ENCODE peak calls at places on chromosomes 11 and 22, in seven cellular contexts. U, D, Y, H, N, S and M are unnamed samples.

GRCh38 chr11:7278314-7278917 is 26.7 kb downstream of the SYT9 start:
- DNase-seq in U (peak), D (no peak), Y (peak), H (no peak), N (peak), S (peak), M (peak)

GRCh38 chr11:107567739-107568335 is 2.3 kb upstream of the ALKBH8 start:
- DNase-seq in U (peak), D (no peak), Y (peak), H (no peak), N (no peak), S (no peak), M (no peak)

GRCh38 chr22:19290400-19291217 is 910 bp downstream of the CLTCL1 start:
- DNase-seq in U (no peak), D (no peak), Y (no peak), H (no peak), N (no peak), S (no peak), M (no peak)

GRCh38 chr11:104254347-104254746 is 90.4 kb upstream of the PDGFD start:
- DNase-seq in U (peak), D (peak), Y (peak), H (no peak), N (no peak), S (peak), M (peak)

GRCh38 chr11:22459053-22459452 is 120.9 kb downstream of the SLC17A6 start:
- DNase-seq in U (no peak), D (no peak), Y (peak), H (no peak), N (no peak), S (peak), M (no peak)

GRCh38 chr22:46297151-46297819 is 615 bp downstream of the GTSE1 start:
- DNase-seq in U (peak), D (peak), Y (peak), H (no peak), N (no peak), S (peak), M (no peak)

GRCh38 chr11:7573558-7574296 is 59.9 kb downstream of the PPFIBP2 start:
- DNase-seq in U (no peak), D (peak), Y (no peak), H (no peak), N (no peak), S (no peak), M (no peak)

GRCh38 chr11:39786682-39787081 is 1672.8 kb downstream of the LRRC4C start:
- DNase-seq in U (no peak), D (no peak), Y (no peak), H (no peak), N (no peak), S (no peak), M (no peak)

GRCh38 chr22:38412435-38413084 is 42.4 kb downstream of the KCNJ4 start:
- DNase-seq in U (peak), D (peak), Y (no peak), H (peak), N (no peak), S (no peak), M (peak)

GRCh38 chr11:117668291-117668690 is 128.7 kb downstream of the DSCAML1 start:
- DNase-seq in U (no peak), D (no peak), Y (no peak), H (no peak), N (no peak), S (no peak), M (no peak)

GRCh38 chr11:11660351-11660750 is 38.5 kb upstream of the GALNT18 start:
- DNase-seq in U (no peak), D (no peak), Y (no peak), H (no peak), N (no peak), S (no peak), M (no peak)

GRCh38 chr11:11657101-11657935 is 35.5 kb upstream of the GALNT18 start:
- DNase-seq in U (no peak), D (no peak), Y (no peak), H (no peak), N (no peak), S (no peak), M (no peak)

GRCh38 chr11:11662578-11662977 is 40.8 kb upstream of the GALNT18 start:
- DNase-seq in U (no peak), D (no peak), Y (no peak), H (no peak), N (no peak), S (no peak), M (no peak)

GRCh38 chr11:11661356-11662040 is 39.7 kb upstream of the GALNT18 start:
- DNase-seq in U (no peak), D (no peak), Y (no peak), H (no peak), N (no peak), S (no peak), M (no peak)

GRCh38 chr11:11659567-11660341 is 37.9 kb upstream of the GALNT18 start:
- DNase-seq in U (no peak), D (no peak), Y (no peak), H (no peak), N (no peak), S (no peak), M (no peak)
- TF ChIP-seq CTCF in U (peak), D (no peak), Y (no peak), H (no peak), N (no peak), S (no peak), M (no peak)

DNA sequence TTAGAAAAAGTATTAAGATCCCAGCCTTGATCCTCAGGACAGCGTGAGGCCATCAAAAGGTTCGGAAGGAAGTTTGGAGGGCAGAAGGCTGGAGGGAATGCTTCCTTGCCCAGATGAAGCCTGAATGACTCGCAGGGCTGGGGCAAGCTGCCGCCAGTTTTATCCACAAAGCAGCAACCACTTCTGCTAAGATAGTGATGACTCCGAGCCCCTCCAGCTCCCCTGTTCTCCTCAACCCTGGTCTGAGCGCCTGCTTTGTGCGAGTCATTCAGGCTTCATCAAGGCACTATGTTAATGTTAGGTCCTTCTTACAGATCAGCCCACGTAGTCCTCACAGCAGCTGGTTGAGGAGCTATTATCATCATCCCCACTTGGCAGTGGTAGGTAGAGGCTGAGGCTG is 158.8 kb downstream of the COMMD9 start:
- DNase-seq in U (no peak), D (no peak), Y (no peak), H (no peak), N (no peak), S (peak), M (no peak)
- TF ChIP-seq CTCF in U (no peak), D (no peak), Y (no peak), H (no peak), N (no peak), S (no peak), M (no peak)

GRCh38 chr11:16815047-16815767 is 76.8 kb downstream of the C11orf58 start:
- DNase-seq in U (no peak), D (peak), Y (peak), H (peak), N (peak), S (peak), M (no peak)
- TF ChIP-seq CTCF in U (no peak), D (no peak), Y (no peak), H (no peak), N (no peak), S (no peak), M (no peak)

GRCh38 chr11:1825039-1825740 is 9.6 kb upstream of the SYT8 start:
- DNase-seq in U (peak), D (peak), Y (peak), H (peak), N (no peak), S (no peak), M (peak)
- TF ChIP-seq CTCF in U (peak), D (peak), Y (peak), H (no peak), N (no peak), S (no peak), M (peak)

GRCh38 chr11:124839051-124839971 is 25.9 kb upstream of the ROBO3 start:
- DNase-seq in U (no peak), D (no peak), Y (no peak), H (no peak), N (no peak), S (no peak), M (peak)

GRCh38 chr11:124834526-124835190 is 30.6 kb upstream of the ROBO3 start:
- DNase-seq in U (no peak), D (no peak), Y (no peak), H (no peak), N (no peak), S (no peak), M (no peak)

GRCh38 chr11:124839972-124840621 is 25.1 kb upstream of the ROBO3 start:
- DNase-seq in U (no peak), D (no peak), Y (no peak), H (no peak), N (no peak), S (no peak), M (peak)

GRCh38 chr11:124835918-124836317 is 29.3 kb upstream of the ROBO3 start:
- DNase-seq in U (no peak), D (no peak), Y (no peak), H (no peak), N (no peak), S (no peak), M (no peak)

GRCh38 chr11:124837491-124837856 is 27.8 kb upstream of the ROBO3 start:
- DNase-seq in U (peak), D (peak), Y (peak), H (no peak), N (peak), S (peak), M (peak)
- TF ChIP-seq CTCF in U (peak), D (no peak), Y (peak), H (no peak), N (peak), S (peak), M (peak)

GRCh38 chr22:23714596-23715588 is 24.1 kb downstream of the RGL4 start:
- DNase-seq in U (no peak), D (no peak), Y (no peak), H (no peak), N (no peak), S (no peak), M (no peak)

GRCh38 chr22:23718371-23719165 is 27.8 kb downstream of the RGL4 start:
- DNase-seq in U (no peak), D (peak), Y (no peak), H (no peak), N (no peak), S (no peak), M (no peak)

GRCh38 chr22:23715811-23716355 is 25.1 kb downstream of the RGL4 start:
- DNase-seq in U (no peak), D (no peak), Y (peak), H (no peak), N (no peak), S (peak), M (no peak)

GRCh38 chr22:23713696-23714595 is 23.1 kb downstream of the RGL4 start:
- DNase-seq in U (no peak), D (no peak), Y (no peak), H (no peak), N (no peak), S (no peak), M (no peak)

DNA sequence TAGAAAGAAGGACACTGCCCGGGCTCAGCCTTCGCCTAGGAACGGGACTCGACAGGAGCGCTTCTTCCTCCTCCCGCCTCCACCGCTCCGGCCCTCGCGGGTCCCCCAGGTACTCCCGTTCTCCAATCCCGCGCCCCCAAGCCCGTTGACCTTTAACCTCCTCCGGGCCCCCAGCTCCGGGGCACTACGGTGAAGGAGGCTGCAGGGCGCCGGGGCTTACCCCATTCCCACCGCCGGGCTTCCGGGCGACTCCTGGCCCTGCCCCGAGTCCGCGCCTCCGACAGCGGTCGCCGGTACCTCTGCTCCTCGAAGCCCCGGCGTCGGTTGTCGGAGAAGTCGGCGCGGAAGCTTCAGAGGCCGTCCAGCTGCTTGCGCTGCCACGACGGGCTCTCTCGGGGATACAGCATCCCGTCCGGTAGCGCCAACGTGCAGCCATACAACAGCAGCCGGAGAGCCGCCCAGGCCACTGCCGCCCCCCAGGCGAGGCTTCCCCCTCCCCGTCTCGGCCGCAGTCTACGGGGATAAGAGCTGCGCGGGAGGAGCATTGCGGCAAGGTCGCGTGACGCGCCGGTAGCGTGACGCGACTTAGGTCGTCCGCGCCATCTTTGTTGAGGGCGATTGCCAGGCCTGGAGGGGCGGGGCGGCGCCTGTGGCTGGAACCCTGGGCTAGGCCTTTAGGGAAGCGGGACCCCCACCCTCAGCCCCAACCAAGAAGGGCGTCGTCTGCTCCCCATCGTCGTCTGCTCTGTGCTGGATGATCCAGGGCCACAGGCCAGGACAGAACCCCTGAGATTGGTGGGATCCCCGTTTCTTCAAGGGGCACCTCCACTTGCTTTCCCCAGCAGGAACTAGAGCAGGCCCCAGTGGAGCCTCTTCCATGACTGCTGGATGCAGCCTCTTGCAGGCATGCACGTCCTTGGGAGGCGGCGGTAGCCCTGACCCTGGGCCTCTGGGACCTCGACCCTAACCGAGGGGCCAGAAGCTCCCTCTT is 26.3 kb downstream of the RGL4 start:
- DNase-seq in U (peak), D (peak), Y (peak), H (peak), N (peak), S (peak), M (peak)
- TF ChIP-seq CTCF in U (no peak), D (no peak), Y (no peak), H (no peak), N (no peak), S (no peak), M (no peak)

DNA sequence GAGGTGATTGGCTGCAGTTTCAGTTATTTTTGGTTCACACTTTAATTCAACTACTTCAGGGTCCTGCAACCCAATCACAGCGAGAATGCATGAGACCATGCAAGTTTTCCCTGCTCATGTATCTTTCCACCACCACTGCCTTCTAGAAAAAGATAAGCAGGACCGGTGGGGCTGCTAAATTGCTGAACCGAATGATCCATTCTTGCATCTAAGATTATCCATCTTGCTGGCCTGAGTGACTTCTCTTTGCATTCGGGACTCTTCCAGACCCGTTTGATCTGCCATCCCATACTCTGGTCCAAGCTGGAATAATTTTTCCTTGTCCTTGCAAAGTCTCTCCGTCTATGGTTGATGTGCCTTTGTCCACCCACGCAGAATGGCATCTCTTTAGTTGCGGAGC is 56.3 kb upstream of the TP53I11 start:
- DNase-seq in U (no peak), D (no peak), Y (no peak), H (no peak), N (no peak), S (no peak), M (no peak)
- TF ChIP-seq CTCF in U (no peak), D (no peak), Y (no peak), H (no peak), N (no peak), S (no peak), M (no peak)